ENCODE peak calls at places on chromosome 10, in ten cellular contexts. X, S, Z, Q, K, P, C, A, J and H are unnamed samples.

GRCh38 chr10:58435297-58435696 is 50.1 kb downstream of the TFAM start:
- DNase-seq in C (no peak), J (no peak), P (no peak), Q (peak; percentile 99), X (no peak), K (no peak), A (no peak), Z (peak; percentile 53), S (no peak), H (no peak)

GRCh38 chr10:124701881-124702656 is 42.1 kb downstream of the FAM53B start:
- DNase-seq in Q (no peak), K (no peak), X (peak; percentile 61), C (no peak), P (no peak), Z (peak; percentile 77), A (peak; percentile 74), J (no peak), S (no peak), H (no peak)

GRCh38 chr10:132540456-132540855 is 2.9 kb downstream of the INPP5A start:
- DNase-seq in C (no peak), X (peak; percentile 36), K (no peak), S (no peak), Q (peak; percentile 66), J (no peak), Z (peak; percentile 55), A (no peak), P (no peak), H (peak; percentile 66)

GRCh38 chr10:73413108-73413527 is 740 bp downstream of the ANXA7 start:
- DNase-seq in X (peak; percentile 70), C (no peak), Z (peak; percentile 63), K (peak; percentile 65), J (peak; percentile 23), Q (peak; percentile 45), A (peak; percentile 47), S (no peak), P (no peak), H (peak; percentile 83)

GRCh38 chr10:61304751-61305150 is 148.4 kb downstream of the TMEM26 start:
- DNase-seq in C (no peak), K (no peak), X (no peak), Z (no peak), Q (peak; percentile 49), J (no peak), A (no peak), S (no peak), P (no peak), H (no peak)

GRCh38 chr10:48575901-48576300 is 29.0 kb downstream of the ARHGAP22 start:
- DNase-seq in J (no peak), K (no peak), X (no peak), P (no peak), A (no peak), C (no peak), Z (no peak), Q (no peak), S (no peak), H (no peak)

GRCh38 chr10:70664702-70665195 is 7.6 kb upstream of the ADAMTS14 start:
- DNase-seq in K (peak; percentile 24), C (no peak), X (no peak), P (peak; percentile 80), A (no peak), S (no peak), Q (peak; percentile 99), J (no peak), Z (no peak), H (no peak)

GRCh38 chr10:3886191-3886590 is 101.2 kb upstream of the KLF6 start:
- DNase-seq in C (no peak), A (no peak), X (no peak), P (no peak), Q (no peak), Z (no peak), S (no peak), J (no peak), K (no peak), H (no peak)

GRCh38 chr10:9922123-9922685 is 1095.5 kb upstream of the CELF2 start:
- DNase-seq in P (no peak), X (no peak), S (no peak), Z (no peak), K (no peak), A (no peak), J (no peak), Q (no peak), C (no peak), H (no peak)

GRCh38 chr10:95693331-95693667 is 428 bp downstream of the TCTN3 start:
- DNase-seq in Z (no peak), J (no peak), K (peak; percentile 11), Q (peak; percentile 3), S (no peak), X (no peak), C (no peak), A (no peak), P (no peak), H (no peak)

GRCh38 chr10:84521015-84521414 is 192.6 kb downstream of the CCSER2 start:
- DNase-seq in K (no peak), C (no peak), X (no peak), Z (no peak), P (no peak), S (no peak), Q (no peak), J (no peak), A (no peak), H (no peak)

GRCh38 chr10:99630991-99631390 is 10.8 kb upstream of the SLC25A28 start:
- DNase-seq in Z (no peak), J (no peak), A (no peak), K (no peak), S (no peak), Q (no peak), C (no peak), X (no peak), P (no peak), H (no peak)

GRCh38 chr10:7605565-7606295 is 61.0 kb downstream of the ITIH5 start:
- DNase-seq in Q (no peak), P (no peak), J (no peak), A (no peak), Z (no peak), S (no peak), X (no peak), K (no peak), C (no peak), H (no peak)

GRCh38 chr10:14468022-14468421 is 137.3 kb upstream of the FRMD4A start:
- DNase-seq in C (no peak), Q (no peak), Z (no peak), P (no peak), A (no peak), X (no peak), K (no peak), J (no peak), S (no peak), H (no peak)

GRCh38 chr10:99908512-99908911 is 101.2 kb downstream of the DNMBP start:
- DNase-seq in A (no peak), K (no peak), Z (no peak), P (no peak), C (no peak), J (no peak), S (no peak), Q (peak; percentile 29), X (no peak), H (no peak)